ENCODE peak calls at places on chromosomes 2 and 18, in five cellular contexts. P, V, H, K and N are unnamed samples.

GRCh38 chr2:231297108-231297908 is 98.2 kb upstream of the B3GNT7 start:
- DNase-seq in P (no peak), V (no peak), H (no peak), K (peak), N (peak)

GRCh38 chr2:161337247-161337646 is 29.0 kb downstream of the PSMD14 start:
- DNase-seq in P (no peak), V (no peak), H (no peak), K (no peak), N (no peak)

GRCh38 chr2:20676353-20677215 is 9.6 kb downstream of the GDF7 start:
- DNase-seq in P (no peak), V (no peak), H (no peak), K (no peak), N (no peak)

GRCh38 chr2:37388074-37388473 is 43.6 kb downstream of the QPCT start:
- DNase-seq in P (no peak), V (no peak), H (no peak), K (no peak), N (no peak)

GRCh38 chr18:26746284-26747130 is 119.0 kb downstream of the AQP4 start:
- DNase-seq in P (no peak), V (no peak), H (no peak), K (no peak), N (no peak)

GRCh38 chr2:170679607-170680079 is 35.5 kb upstream of the SP5 start:
- DNase-seq in P (no peak), V (no peak), H (no peak), K (no peak), N (peak)

GRCh38 chr2:101729521-101730190 is 32.1 kb downstream of the MAP4K4 start:
- DNase-seq in P (peak), V (no peak), H (no peak), K (peak), N (no peak)

GRCh38 chr18:13539050-13539449 is 187.3 kb downstream of the FAM210A start:
- DNase-seq in P (peak), V (no peak), H (no peak), K (peak), N (peak)

GRCh38 chr18:73766915-73767314 is 380.7 kb downstream of the FBXO15 start:
- DNase-seq in P (no peak), V (no peak), H (no peak), K (no peak), N (peak)

GRCh38 chr2:199991691-199992090 is 36.3 kb downstream of the MAIP1 start:
- DNase-seq in P (no peak), V (no peak), H (no peak), K (no peak), N (no peak)